ENCODE peak calls at places on chromosome 9, in nine cellular contexts. O is Panc1, G is HCT116, M is A549, P is SK-N-SH, W is K562, V is HepG2, T is GM23338, R is GM12878. B is an unnamed sample.

GRCh38 chr9:129408535-129409215 is 212.2 kb downstream of the C9orf50 start:
- DNase-seq in W (peak), R (no peak), O (no peak), P (peak), M (no peak), T (no peak), V (no peak), G (no peak), B (no peak)

GRCh38 chr9:95815961-95816360 is 59.5 kb upstream of the ERCC6L2 start:
- DNase-seq in T (peak), G (no peak), M (no peak), O (no peak), P (peak), R (no peak), V (no peak), W (no peak), B (no peak)

GRCh38 chr9:125904155-125904841 is 157.1 kb downstream of the PBX3 start:
- DNase-seq in R (no peak), P (no peak), O (no peak), G (no peak), W (no peak), V (no peak), T (no peak), M (no peak), B (peak)

GRCh38 chr9:13444696-13445095 is 165.2 kb upstream of the MPDZ start:
- DNase-seq in W (no peak), G (no peak), T (no peak), M (no peak), O (no peak), R (no peak), V (no peak), P (no peak), B (no peak)

GRCh38 chr9:95857122-95857521 is 18.4 kb upstream of the ERCC6L2 start:
- DNase-seq in R (no peak), T (peak), O (no peak), P (peak), V (peak), W (peak), M (peak), G (no peak), B (no peak)

GRCh38 chr9:70923941-70924340 is 197.5 kb downstream of the TRPM3 start:
- DNase-seq in M (no peak), W (no peak), O (no peak), R (no peak), V (no peak), G (no peak), T (no peak), P (no peak), B (no peak)

GRCh38 chr9:89473762-89474469 is 24.0 kb downstream of the SEMA4D start:
- DNase-seq in O (no peak), P (no peak), M (no peak), W (no peak), G (no peak), T (no peak), R (no peak), V (no peak), B (no peak)

GRCh38 chr9:127197186-127197860 is 67.3 kb upstream of the GARNL3 start:
- DNase-seq in P (no peak), R (no peak), V (peak), O (no peak), G (no peak), W (no peak), M (no peak), T (no peak), B (no peak)

GRCh38 chr9:137674307-137675305 is 55.8 kb downstream of the EHMT1 start:
- DNase-seq in V (no peak), R (no peak), T (peak), G (no peak), O (no peak), W (no peak), P (no peak), M (no peak), B (no peak)

GRCh38 chr9:113682297-113682771 is 193.8 kb upstream of the ZNF618 start:
- DNase-seq in P (peak), G (peak), M (peak), O (peak), V (peak), T (peak), R (no peak), W (peak), B (peak)

GRCh38 chr9:137740311-137740710 is 121.5 kb downstream of the EHMT1 start:
- DNase-seq in M (no peak), G (no peak), W (no peak), R (no peak), V (no peak), P (peak), O (no peak), T (no peak), B (no peak)

GRCh38 chr9:127264462-127265040 is at the start of gene GARNL3:
- DNase-seq in V (no peak), R (no peak), M (no peak), O (no peak), G (no peak), W (no peak), P (peak), T (peak), B (no peak)

GRCh38 chr9:23447166-23447565 is 378.9 kb downstream of the ELAVL2 start:
- DNase-seq in M (no peak), G (no peak), R (no peak), T (peak), P (no peak), V (no peak), W (no peak), O (no peak), B (no peak)

GRCh38 chr9:126489604-126490593 is 123.8 kb upstream of the LMX1B start:
- DNase-seq in T (no peak), G (no peak), P (no peak), O (no peak), V (no peak), M (no peak), W (no peak), R (no peak), B (peak)

GRCh38 chr9:19782005-19782404 is 6.8 kb downstream of the SLC24A2 start:
- DNase-seq in V (no peak), G (no peak), M (peak), O (no peak), W (no peak), P (no peak), T (peak), R (no peak), B (no peak)

GRCh38 chr9:6777218-6777902 is 19.6 kb downstream of the KDM4C start:
- DNase-seq in G (no peak), P (no peak), W (no peak), V (no peak), T (peak), O (no peak), M (no peak), R (no peak), B (no peak)

GRCh38 chr9:129435272-129435671 is 185.6 kb downstream of the C9orf50 start:
- DNase-seq in T (no peak), V (no peak), M (no peak), G (no peak), R (no peak), W (no peak), O (no peak), P (no peak), B (no peak)

GRCh38 chr9:127698985-127699670 is 7.7 kb upstream of the CFAP157 start:
- DNase-seq in W (peak), P (peak), G (peak), R (peak), V (no peak), O (no peak), M (peak), T (peak), B (no peak)

GRCh38 chr9:110069326-110070248 is 138.4 kb downstream of the C9orf152 start:
- DNase-seq in W (no peak), O (peak), G (no peak), R (no peak), V (no peak), M (peak), T (no peak), P (no peak), B (no peak)

GRCh38 chr9:93655621-93656425 is 79.4 kb downstream of the PHF2 start:
- DNase-seq in P (no peak), W (no peak), M (no peak), G (no peak), O (no peak), R (no peak), T (no peak), V (no peak), B (no peak)

GRCh38 chr9:105254226-105254625 is 9.8 kb downstream of the SLC44A1 start:
- DNase-seq in O (no peak), W (no peak), P (no peak), M (no peak), R (no peak), G (no peak), T (peak), V (no peak), B (no peak)

GRCh38 chr9:74960548-74960947 is 7.8 kb upstream of the C9orf40 start:
- DNase-seq in M (peak), O (no peak), W (no peak), R (no peak), G (no peak), V (peak), T (no peak), P (no peak), B (peak)

GRCh38 chr9:96232539-96233241 is 69.3 kb downstream of the HSD17B3 start:
- DNase-seq in R (no peak), G (no peak), P (peak), W (peak), T (peak), V (peak), M (peak), O (no peak), B (peak)

GRCh38 chr9:134099123-134099761 is 31.4 kb upstream of the BRD3 start:
- DNase-seq in M (peak), P (no peak), G (peak), T (peak), V (peak), W (peak), R (peak), O (peak), B (peak)

GRCh38 chr9:35908484-35909125 is 685 bp upstream of the SPAAR start:
- DNase-seq in G (no peak), V (no peak), T (no peak), M (no peak), P (no peak), O (no peak), W (no peak), R (no peak), B (no peak)
- H3K27ac ChIP-seq in G (peak), V (no peak), T (peak), M (peak), P (peak), O (peak), W (no peak), R (no peak), B (no peak)

GRCh38 chr9:91426123-91426745 is 2.6 kb upstream of the NFIL3 start:
- DNase-seq in V (peak), O (no peak), W (peak), T (peak), M (peak), R (no peak), G (peak), P (peak), B (peak)
- TF ChIP-seq CTCF in V (peak), O (peak), W (peak), T (peak), M (peak), R (peak), G (peak), P (peak), B (peak)

DNA sequence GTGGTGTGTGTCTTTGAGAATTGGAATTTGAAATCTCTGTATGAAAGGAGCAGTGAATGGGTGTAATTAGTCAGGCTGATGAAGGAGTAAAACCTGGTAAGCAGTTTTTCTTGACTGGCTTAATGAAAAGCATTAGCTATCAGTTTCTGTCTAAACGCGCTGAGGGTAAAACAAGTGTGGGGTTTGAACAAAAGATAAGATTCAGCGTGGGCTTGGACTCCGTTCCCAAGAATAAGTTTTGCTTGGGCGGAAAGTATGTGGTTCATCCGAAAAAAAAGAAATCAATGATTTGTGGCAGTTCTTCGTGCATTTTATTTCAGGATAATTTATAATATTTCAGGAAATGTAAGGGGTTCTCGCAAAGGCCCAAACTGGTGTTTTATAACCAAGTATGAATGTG is 217.3 kb downstream of the NTRK2 start:
- DNase-seq in O (no peak), V (no peak), T (no peak), R (no peak), P (no peak), M (no peak), G (no peak), W (no peak), B (no peak)
- TF ChIP-seq REST in O (no peak), V (no peak), T (no peak), R (no peak), P (no peak), M (no peak), G (no peak), W (no peak), B (no peak)

GRCh38 chr9:5715548-5716127 is 86.7 kb downstream of the RIC1 start:
- DNase-seq in V (no peak), G (no peak), O (no peak), R (no peak), P (no peak), T (no peak), M (no peak), W (no peak), B (no peak)
- H3K27ac ChIP-seq in V (no peak), G (no peak), O (no peak), R (no peak), P (no peak), T (no peak), M (no peak), W (no peak), B (no peak)

DNA sequence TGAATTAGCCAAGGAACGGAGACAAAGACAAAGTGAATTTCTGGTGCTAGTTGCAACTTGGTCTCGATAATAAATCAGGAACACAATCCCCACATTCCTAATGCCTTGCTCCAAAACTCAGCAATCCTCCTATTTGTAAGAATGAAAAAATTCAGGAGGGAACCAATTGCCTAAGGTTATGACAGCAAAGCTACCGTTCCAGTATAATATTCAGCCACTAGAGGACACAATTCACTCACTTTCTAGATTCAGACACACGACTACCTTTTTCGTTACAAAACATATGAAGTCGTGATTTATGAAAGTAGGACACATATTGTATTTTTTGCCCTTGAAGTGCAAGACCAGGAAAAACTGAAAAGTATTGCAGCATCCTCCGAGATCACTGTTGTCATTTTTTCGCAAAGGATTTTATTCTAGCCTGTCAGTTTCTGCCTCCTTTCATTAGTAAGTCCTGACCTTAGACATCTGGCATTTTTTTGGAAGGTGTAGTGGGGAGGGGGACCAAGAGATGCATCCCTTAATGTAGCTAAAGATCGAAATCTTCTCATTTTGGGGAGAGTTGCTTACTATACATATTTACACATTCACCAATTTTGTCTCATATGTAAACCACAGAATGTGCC is 133.1 kb downstream of the DOCK8 start:
- DNase-seq in G (peak), P (peak), T (peak), W (peak), M (peak), O (peak), R (no peak), V (peak), B (no peak)
- TF ChIP-seq CTCF in G (peak), P (peak), T (peak), W (peak), M (peak), O (peak), R (peak), V (peak), B (peak)

GRCh38 chr9:38067611-38067891 is 1.5 kb downstream of the SHB start:
- DNase-seq in W (peak), V (no peak), R (no peak), O (no peak), M (no peak), P (peak), T (peak), G (no peak), B (no peak)

GRCh38 chr9:38066907-38067610 is 2.0 kb downstream of the SHB start:
- DNase-seq in V (no peak), O (no peak), T (peak), R (no peak), P (no peak), M (no peak), G (no peak), W (peak), B (no peak)

GRCh38 chr9:38068616-38068865 is 486 bp downstream of the SHB start:
- DNase-seq in M (peak), G (no peak), O (no peak), V (no peak), P (peak), W (peak), R (no peak), T (peak), B (no peak)

GRCh38 chr9:38068866-38069628 is at the start of gene SHB:
- DNase-seq in T (peak), O (no peak), V (peak), M (peak), W (peak), G (no peak), R (no peak), P (peak), B (peak)

DNA sequence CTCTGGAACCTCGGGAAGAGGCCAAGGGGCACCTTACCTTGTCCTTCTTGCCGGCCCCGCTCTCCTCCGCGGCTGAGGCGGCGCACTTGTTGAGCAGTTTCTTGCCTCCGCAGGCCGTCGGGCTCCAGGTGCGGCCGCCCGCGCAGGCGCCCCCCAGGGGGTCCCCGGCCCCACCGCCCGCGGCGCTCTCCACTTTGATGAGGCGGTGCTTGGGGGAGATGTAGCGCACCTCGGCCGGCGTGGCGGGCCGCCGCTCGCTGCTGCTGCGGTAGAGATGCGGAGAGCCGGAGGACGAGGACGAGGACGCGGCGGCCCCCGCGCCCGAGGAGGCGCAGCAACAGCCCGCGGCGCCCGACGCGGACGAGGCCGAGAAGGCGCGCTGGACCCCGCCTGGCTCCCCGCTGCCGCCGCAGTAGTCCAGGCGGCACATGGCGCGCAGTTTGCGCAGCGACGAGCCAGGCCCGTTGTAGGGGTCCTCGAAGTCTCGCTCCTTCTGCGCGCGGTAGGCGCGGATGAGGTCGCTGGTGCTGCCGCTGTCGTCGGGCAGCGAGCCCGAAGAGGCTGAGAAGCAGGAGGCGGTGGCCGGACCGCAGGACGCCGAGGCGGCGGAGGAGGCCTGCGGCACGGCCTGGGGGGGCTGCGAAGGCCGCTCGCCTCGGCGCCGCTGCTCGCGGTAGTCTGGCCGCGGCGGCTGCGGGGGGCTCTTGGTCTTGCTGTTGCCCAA is 973 bp downstream of the SHB start:
- DNase-seq in G (no peak), V (no peak), W (peak), P (peak), T (peak), R (no peak), M (no peak), O (no peak), B (no peak)
- TF ChIP-seq REST in G (no peak), V (no peak), W (no peak), P (no peak), T (no peak), R (no peak), M (no peak), O (no peak), B (no peak)

DNA sequence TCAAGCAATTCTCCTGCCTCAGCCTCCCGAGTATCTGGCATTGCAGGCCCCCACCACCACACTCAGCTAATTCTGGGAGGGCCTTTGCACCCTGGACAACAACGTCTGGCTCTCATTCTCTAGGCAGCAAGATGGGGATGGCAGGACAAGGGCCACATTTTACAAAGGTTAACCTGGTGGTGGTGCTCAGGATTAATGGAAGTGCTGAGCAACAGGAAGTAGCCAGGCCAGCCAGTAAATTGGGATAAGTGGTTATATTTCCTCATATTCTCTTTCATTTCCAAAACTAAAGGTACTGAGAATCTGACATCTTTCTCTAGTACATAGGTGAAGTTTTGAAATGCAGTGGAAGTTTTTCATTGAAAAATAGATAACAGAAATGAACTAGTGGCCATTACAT is 24.7 kb upstream of the ASPN start:
- DNase-seq in T (no peak), W (no peak), V (no peak), M (no peak), P (no peak), O (no peak), G (no peak), R (no peak), B (no peak)
- H3K27ac ChIP-seq in T (no peak), W (no peak), V (no peak), M (peak), P (peak), O (no peak), G (no peak), R (no peak), B (no peak)

GRCh38 chr9:76758476-76758875 is 5.8 kb upstream of the PCA3 start:
- DNase-seq in G (no peak), V (no peak), M (no peak), W (no peak), O (no peak), P (no peak), T (no peak), R (no peak), B (no peak)

GRCh38 chr9:76759726-76760125 is 4.5 kb upstream of the PCA3 start:
- DNase-seq in V (no peak), W (no peak), T (no peak), G (no peak), M (no peak), P (no peak), O (no peak), R (no peak), B (no peak)

GRCh38 chr9:76766126-76766525 is 1.9 kb downstream of the PCA3 start:
- DNase-seq in W (no peak), O (no peak), M (no peak), P (no peak), V (no peak), G (no peak), T (no peak), R (no peak), B (no peak)

GRCh38 chr9:76761448-76761847 is 2.8 kb upstream of the PCA3 start:
- DNase-seq in W (no peak), M (no peak), V (no peak), T (peak), P (no peak), G (no peak), R (no peak), O (no peak), B (no peak)

GRCh38 chr9:76764138-76764537 is at the start of gene PCA3:
- DNase-seq in T (no peak), V (no peak), M (no peak), R (no peak), P (no peak), W (no peak), G (no peak), O (no peak), B (no peak)
- TF ChIP-seq CTCF in T (no peak), V (no peak), M (no peak), R (no peak), P (no peak), W (no peak), G (no peak), O (no peak), B (no peak)

B was measured in HL-60.